ENCODE peak calls at places on chromosomes 4 and X, in seven cellular contexts. One of them, this sample, is unnamed.

GRCh38 chr4:76737180-76737579 is 160.8 kb downstream of the SOWAHB start:
- DNase-seq in neuronal stem cell: no peak
- DNase-seq in H1: no peak
- DNase-seq in H9: no peak
- DNase-seq in mesendoderm: no peak
- DNase-seq in IMR-90: peak
- DNase-seq in trophoblast cell: no peak
- DNase-seq in this sample: no peak

GRCh38 chr4:176034498-176034897 is 31.1 kb upstream of the WDR17 start:
- DNase-seq in mesendoderm: peak
- DNase-seq in trophoblast cell: peak
- DNase-seq in IMR-90: peak
- DNase-seq in H1: no peak
- DNase-seq in neuronal stem cell: peak
- DNase-seq in H9: no peak
- DNase-seq in this sample: peak

GRCh38 chr4:66091801-66092200 is 421.5 kb upstream of the EPHA5 start:
- DNase-seq in trophoblast cell: no peak
- DNase-seq in neuronal stem cell: no peak
- DNase-seq in IMR-90: no peak
- DNase-seq in mesendoderm: no peak
- DNase-seq in H9: no peak
- DNase-seq in H1: no peak
- DNase-seq in this sample: no peak

GRCh38 chr4:89334311-89334710 is 26.7 kb upstream of the GPRIN3 start:
- DNase-seq in mesendoderm: no peak
- DNase-seq in H9: no peak
- DNase-seq in trophoblast cell: no peak
- DNase-seq in neuronal stem cell: no peak
- DNase-seq in H1: no peak
- DNase-seq in IMR-90: no peak
- DNase-seq in this sample: no peak

GRCh38 chrX:15822922-15823321 is 31.7 kb downstream of the AP1S2 start:
- DNase-seq in H1: no peak
- DNase-seq in trophoblast cell: no peak
- DNase-seq in IMR-90: no peak
- DNase-seq in H9: no peak
- DNase-seq in mesendoderm: no peak
- DNase-seq in neuronal stem cell: no peak
- DNase-seq in this sample: no peak

GRCh38 chr4:165301833-165302232 is 25.6 kb upstream of the MSMO1 start:
- DNase-seq in IMR-90: peak
- DNase-seq in mesendoderm: no peak
- DNase-seq in neuronal stem cell: no peak
- DNase-seq in trophoblast cell: no peak
- DNase-seq in H9: no peak
- DNase-seq in H1: no peak
- DNase-seq in this sample: peak

GRCh38 chr4:85127653-85128052 is 161.2 kb upstream of the WDFY3 start:
- DNase-seq in mesendoderm: peak
- DNase-seq in H1: peak
- DNase-seq in neuronal stem cell: peak
- DNase-seq in IMR-90: no peak
- DNase-seq in trophoblast cell: peak
- DNase-seq in H9: peak
- DNase-seq in this sample: peak

GRCh38 chrX:20378291-20378920 is 111.7 kb upstream of the RPS6KA3 start:
- DNase-seq in IMR-90: peak
- DNase-seq in trophoblast cell: no peak
- DNase-seq in mesendoderm: no peak
- DNase-seq in H1: no peak
- DNase-seq in H9: no peak
- DNase-seq in neuronal stem cell: no peak
- DNase-seq in this sample: peak

GRCh38 chr4:41507292-41507933 is 30.5 kb upstream of the LIMCH1 start:
- DNase-seq in H9: no peak
- DNase-seq in trophoblast cell: peak
- DNase-seq in mesendoderm: peak
- DNase-seq in IMR-90: no peak
- DNase-seq in H1: no peak
- DNase-seq in neuronal stem cell: no peak
- DNase-seq in this sample: no peak

GRCh38 chr4:150240011-150240410 is 161.8 kb downstream of the DCLK2 start:
- DNase-seq in neuronal stem cell: no peak
- DNase-seq in IMR-90: no peak
- DNase-seq in H9: no peak
- DNase-seq in trophoblast cell: no peak
- DNase-seq in H1: no peak
- DNase-seq in mesendoderm: no peak
- DNase-seq in this sample: no peak

GRCh38 chr4:51842167-51842553 is 793 bp upstream of the DCUN1D4 start:
- DNase-seq in IMR-90: peak
- DNase-seq in neuronal stem cell: no peak
- DNase-seq in trophoblast cell: no peak
- DNase-seq in H1: no peak
- DNase-seq in mesendoderm: no peak
- DNase-seq in H9: no peak
- DNase-seq in this sample: no peak

GRCh38 chrX:132490086-132490419 is 1.2 kb upstream of the MBNL3 start:
- DNase-seq in H9: no peak
- DNase-seq in H1: no peak
- DNase-seq in IMR-90: no peak
- DNase-seq in neuronal stem cell: no peak
- DNase-seq in mesendoderm: peak
- DNase-seq in trophoblast cell: peak
- DNase-seq in this sample: no peak

GRCh38 chr4:173503330-173504180 is 26.5 kb downstream of the HAND2 start:
- DNase-seq in IMR-90: no peak
- DNase-seq in trophoblast cell: no peak
- DNase-seq in H9: no peak
- DNase-seq in mesendoderm: no peak
- DNase-seq in H1: no peak
- DNase-seq in neuronal stem cell: no peak
- DNase-seq in this sample: no peak

GRCh38 chrX:24332868-24333267 is 19.0 kb upstream of the SUPT20HL2 start:
- DNase-seq in trophoblast cell: no peak
- DNase-seq in neuronal stem cell: no peak
- DNase-seq in IMR-90: no peak
- DNase-seq in H9: no peak
- DNase-seq in mesendoderm: no peak
- DNase-seq in H1: no peak
- DNase-seq in this sample: no peak

GRCh38 chr4:6641164-6641970 is 882 bp downstream of the MRFAP1 start:
- DNase-seq in H1: no peak
- DNase-seq in mesendoderm: peak
- DNase-seq in neuronal stem cell: no peak
- DNase-seq in trophoblast cell: peak
- DNase-seq in IMR-90: peak
- DNase-seq in H9: no peak
- DNase-seq in this sample: peak

GRCh38 chr4:151700566-151701316 is 60.1 kb downstream of the GATB start:
- DNase-seq in neuronal stem cell: no peak
- DNase-seq in trophoblast cell: no peak
- DNase-seq in H9: no peak
- DNase-seq in H1: no peak
- DNase-seq in IMR-90: no peak
- DNase-seq in mesendoderm: no peak
- DNase-seq in this sample: no peak

GRCh38 chr4:109631709-109632108 is 71.5 kb downstream of the CASP6 start:
- DNase-seq in neuronal stem cell: no peak
- DNase-seq in IMR-90: peak
- DNase-seq in mesendoderm: peak
- DNase-seq in H1: no peak
- DNase-seq in H9: peak
- DNase-seq in trophoblast cell: no peak
- DNase-seq in this sample: peak

GRCh38 chr4:51909236-51909703 is 66.3 kb downstream of the DCUN1D4 start:
- DNase-seq in trophoblast cell: no peak
- DNase-seq in H9: no peak
- DNase-seq in IMR-90: no peak
- DNase-seq in mesendoderm: peak
- DNase-seq in neuronal stem cell: no peak
- DNase-seq in H1: no peak
- DNase-seq in this sample: no peak

GRCh38 chr4:75889537-75890199 is 12.6 kb downstream of the PPEF2 start:
- DNase-seq in IMR-90: no peak
- DNase-seq in trophoblast cell: no peak
- DNase-seq in mesendoderm: no peak
- DNase-seq in H1: no peak
- DNase-seq in neuronal stem cell: no peak
- DNase-seq in H9: no peak
- DNase-seq in this sample: no peak

GRCh38 chr4:183971938-183972490 is 66.9 kb downstream of the STOX2 start:
- DNase-seq in neuronal stem cell: no peak
- DNase-seq in H9: no peak
- DNase-seq in IMR-90: no peak
- DNase-seq in trophoblast cell: no peak
- DNase-seq in mesendoderm: no peak
- DNase-seq in H1: no peak
- DNase-seq in this sample: no peak

GRCh38 chr4:84944952-84945351 is 21.5 kb downstream of the WDFY3 start:
- DNase-seq in H9: no peak
- DNase-seq in neuronal stem cell: no peak
- DNase-seq in IMR-90: peak
- DNase-seq in H1: no peak
- DNase-seq in trophoblast cell: peak
- DNase-seq in mesendoderm: no peak
- DNase-seq in this sample: peak

GRCh38 chr4:158535130-158535614 is 13.5 kb downstream of the RXFP1 start:
- DNase-seq in IMR-90: peak
- DNase-seq in H9: no peak
- DNase-seq in mesendoderm: no peak
- DNase-seq in trophoblast cell: peak
- DNase-seq in neuronal stem cell: no peak
- DNase-seq in H1: no peak
- DNase-seq in this sample: peak

GRCh38 chrX:135596495-135596894 is 76.0 kb downstream of the INTS6L start:
- DNase-seq in trophoblast cell: peak
- DNase-seq in mesendoderm: peak
- DNase-seq in H9: peak
- DNase-seq in H1: peak
- DNase-seq in IMR-90: peak
- DNase-seq in neuronal stem cell: peak
- DNase-seq in this sample: peak

GRCh38 chr4:55029321-55029720 is 96.1 kb downstream of the KDR start:
- DNase-seq in H9: no peak
- DNase-seq in neuronal stem cell: no peak
- DNase-seq in IMR-90: no peak
- DNase-seq in mesendoderm: no peak
- DNase-seq in H1: no peak
- DNase-seq in trophoblast cell: no peak
- DNase-seq in this sample: no peak

GRCh38 chr4:55030606-55031005 is 94.8 kb downstream of the KDR start:
- DNase-seq in H9: no peak
- DNase-seq in trophoblast cell: no peak
- DNase-seq in H1: no peak
- DNase-seq in neuronal stem cell: no peak
- DNase-seq in IMR-90: no peak
- DNase-seq in mesendoderm: peak
- DNase-seq in this sample: no peak

GRCh38 chr4:55029838-55030503 is 95.4 kb downstream of the KDR start:
- DNase-seq in H9: no peak
- DNase-seq in IMR-90: no peak
- DNase-seq in neuronal stem cell: peak
- DNase-seq in mesendoderm: no peak
- DNase-seq in trophoblast cell: no peak
- DNase-seq in H1: no peak
- DNase-seq in this sample: no peak

GRCh38 chr4:55028196-55028595 is 97.2 kb downstream of the KDR start:
- DNase-seq in IMR-90: no peak
- DNase-seq in H9: peak
- DNase-seq in trophoblast cell: peak
- DNase-seq in H1: no peak
- DNase-seq in neuronal stem cell: no peak
- DNase-seq in mesendoderm: no peak
- DNase-seq in this sample: no peak

DNA sequence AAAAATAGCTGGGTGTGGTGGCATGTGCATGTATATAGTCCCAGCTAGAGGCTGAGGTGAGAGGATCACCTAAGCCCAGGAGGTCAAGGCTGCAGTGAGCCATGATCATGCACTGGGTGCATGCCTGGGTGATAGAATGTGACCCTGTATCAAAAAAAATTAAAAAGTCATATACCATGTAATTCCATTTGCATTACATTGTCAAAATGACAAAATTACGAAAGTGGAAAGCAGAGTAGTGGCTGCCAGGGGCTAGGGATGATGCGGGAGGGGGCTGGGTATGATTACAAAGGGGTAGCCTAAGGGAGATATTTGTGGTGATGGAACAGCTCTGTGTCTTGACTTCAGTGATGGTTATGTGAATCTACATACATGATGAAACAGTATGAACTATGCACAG is 97.8 kb downstream of the KDR start:
- DNase-seq in trophoblast cell: peak
- DNase-seq in H9: no peak
- DNase-seq in neuronal stem cell: no peak
- DNase-seq in mesendoderm: no peak
- DNase-seq in IMR-90: no peak
- DNase-seq in H1: no peak
- DNase-seq in this sample: no peak
- H2BK5ac ChIP-seq in trophoblast cell: no peak
- H2BK5ac ChIP-seq in H9: no peak
- H2BK5ac ChIP-seq in neuronal stem cell: no peak
- H2BK5ac ChIP-seq in mesendoderm: no peak
- H2BK5ac ChIP-seq in IMR-90: no peak
- H2BK5ac ChIP-seq in H1: no peak
- H2BK5ac ChIP-seq in this sample: no peak

DNA sequence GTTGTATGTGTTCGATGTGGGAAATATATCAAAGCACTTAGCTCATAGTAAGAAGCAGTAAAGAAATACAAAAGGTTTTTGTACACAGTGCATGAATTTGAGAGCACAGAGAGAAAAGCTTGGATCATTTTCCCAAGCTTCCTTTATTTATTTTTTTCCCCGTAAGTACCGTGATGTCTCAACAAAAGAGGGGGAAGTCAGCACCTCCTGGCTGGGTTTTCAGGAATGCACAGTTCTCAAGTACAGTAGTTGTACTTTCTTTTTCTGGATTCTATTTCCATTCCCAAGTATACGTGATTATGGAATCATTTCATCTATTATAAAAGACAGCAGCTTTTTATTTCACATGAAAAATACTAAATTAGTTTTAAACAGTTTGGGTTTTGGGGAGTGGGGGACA is 171.5 kb upstream of the EDNRA start:
- DNase-seq in IMR-90: peak
- DNase-seq in mesendoderm: no peak
- DNase-seq in H9: no peak
- DNase-seq in H1: no peak
- DNase-seq in trophoblast cell: no peak
- DNase-seq in neuronal stem cell: no peak
- DNase-seq in this sample: peak
- H3K23ac ChIP-seq in IMR-90: no peak
- H3K23ac ChIP-seq in mesendoderm: no peak
- H3K23ac ChIP-seq in H9: no peak
- H3K23ac ChIP-seq in H1: no peak
- H3K23ac ChIP-seq in trophoblast cell: no peak
- H3K23ac ChIP-seq in neuronal stem cell: no peak
- H3K23ac ChIP-seq in this sample: no peak

GRCh38 chrX:106716463-106716862 is 10.0 kb upstream of the RNF128 start:
- DNase-seq in neuronal stem cell: no peak
- DNase-seq in trophoblast cell: no peak
- DNase-seq in H1: no peak
- DNase-seq in H9: no peak
- DNase-seq in mesendoderm: no peak
- DNase-seq in IMR-90: no peak
- DNase-seq in this sample: no peak
- H2BK5ac ChIP-seq in neuronal stem cell: no peak
- H2BK5ac ChIP-seq in trophoblast cell: no peak
- H2BK5ac ChIP-seq in H1: no peak
- H2BK5ac ChIP-seq in H9: no peak
- H2BK5ac ChIP-seq in mesendoderm: no peak
- H2BK5ac ChIP-seq in IMR-90: no peak
- H2BK5ac ChIP-seq in this sample: no peak

GRCh38 chr4:16659120-16659519 is 239.3 kb downstream of the LDB2 start:
- DNase-seq in H9: no peak
- DNase-seq in IMR-90: no peak
- DNase-seq in H1: no peak
- DNase-seq in neuronal stem cell: no peak
- DNase-seq in mesendoderm: no peak
- DNase-seq in trophoblast cell: no peak
- DNase-seq in this sample: no peak
- H3K23ac ChIP-seq in H9: no peak
- H3K23ac ChIP-seq in IMR-90: no peak
- H3K23ac ChIP-seq in H1: no peak
- H3K23ac ChIP-seq in neuronal stem cell: no peak
- H3K23ac ChIP-seq in mesendoderm: no peak
- H3K23ac ChIP-seq in trophoblast cell: no peak
- H3K23ac ChIP-seq in this sample: no peak

This sample was measured in mesenchymal stem cell.